ENCODE peak calls at places on chromosomes 16 and 17, in nine cellular contexts. One of them, this sample, is unnamed.
A peak's percentile ranks its signal among the peaks of the same experiment; 100 is the strongest.

GRCh38 chr17:40316571-40317344 is 7.8 kb downstream of the RARA start:
- DNase-seq in T-helper 1 cell: no peak
- DNase-seq in fibroblast of mammary gland: peak; percentile 77
- DNase-seq in kidney: peak; percentile 91
- DNase-seq in skeletal muscle cell: peak; percentile 60
- DNase-seq in Calu3: peak; percentile 94
- DNase-seq in PC-3: peak; percentile 63
- DNase-seq in DMS53: peak; percentile 79
- DNase-seq in amygdala: no peak
- DNase-seq in this sample: no peak

GRCh38 chr17:67974598-67975066 is 21.6 kb downstream of the C17orf58 start:
- DNase-seq in DMS53: no peak
- DNase-seq in Calu3: no peak
- DNase-seq in skeletal muscle cell: no peak
- DNase-seq in kidney: no peak
- DNase-seq in fibroblast of mammary gland: no peak
- DNase-seq in PC-3: no peak
- DNase-seq in T-helper 1 cell: no peak
- DNase-seq in amygdala: no peak
- DNase-seq in this sample: no peak

GRCh38 chr17:27601069-27601974 is 29.7 kb upstream of the LGALS9 start:
- DNase-seq in kidney: peak; percentile 54
- DNase-seq in Calu3: peak; percentile 78
- DNase-seq in DMS53: peak; percentile 89
- DNase-seq in skeletal muscle cell: no peak
- DNase-seq in T-helper 1 cell: peak; percentile 71
- DNase-seq in PC-3: peak; percentile 85
- DNase-seq in amygdala: peak; percentile 65
- DNase-seq in fibroblast of mammary gland: peak; percentile 76
- DNase-seq in this sample: peak; percentile 67

GRCh38 chr16:73107371-73107770 is 59.4 kb upstream of the ZFHX3 start:
- DNase-seq in amygdala: no peak
- DNase-seq in kidney: no peak
- DNase-seq in DMS53: no peak
- DNase-seq in skeletal muscle cell: no peak
- DNase-seq in PC-3: no peak
- DNase-seq in Calu3: no peak
- DNase-seq in T-helper 1 cell: no peak
- DNase-seq in fibroblast of mammary gland: no peak
- DNase-seq in this sample: no peak

GRCh38 chr17:33055171-33055611 is 63.5 kb downstream of the SPACA3 start:
- DNase-seq in amygdala: no peak
- DNase-seq in Calu3: no peak
- DNase-seq in T-helper 1 cell: no peak
- DNase-seq in DMS53: no peak
- DNase-seq in kidney: no peak
- DNase-seq in skeletal muscle cell: no peak
- DNase-seq in fibroblast of mammary gland: no peak
- DNase-seq in PC-3: no peak
- DNase-seq in this sample: no peak

GRCh38 chr16:80719573-80719972 is 84.8 kb downstream of the CDYL2 start:
- DNase-seq in skeletal muscle cell: no peak
- DNase-seq in PC-3: no peak
- DNase-seq in amygdala: no peak
- DNase-seq in fibroblast of mammary gland: no peak
- DNase-seq in T-helper 1 cell: no peak
- DNase-seq in kidney: no peak
- DNase-seq in Calu3: no peak
- DNase-seq in DMS53: no peak
- DNase-seq in this sample: no peak

GRCh38 chr17:82866521-82867214 is 26.8 kb upstream of the ZNF750 start:
- DNase-seq in PC-3: no peak
- DNase-seq in kidney: no peak
- DNase-seq in Calu3: no peak
- DNase-seq in T-helper 1 cell: no peak
- DNase-seq in amygdala: no peak
- DNase-seq in fibroblast of mammary gland: peak; percentile 89
- DNase-seq in skeletal muscle cell: peak; percentile 76
- DNase-seq in DMS53: peak; percentile 88
- DNase-seq in this sample: no peak

GRCh38 chr17:78046923-78047322 is 81.6 kb downstream of the TMC6 start:
- DNase-seq in PC-3: peak; percentile 30
- DNase-seq in DMS53: no peak
- DNase-seq in amygdala: no peak
- DNase-seq in kidney: no peak
- DNase-seq in Calu3: no peak
- DNase-seq in skeletal muscle cell: no peak
- DNase-seq in fibroblast of mammary gland: no peak
- DNase-seq in T-helper 1 cell: no peak
- DNase-seq in this sample: no peak

GRCh38 chr17:1373710-1374237 is 26.2 kb downstream of the YWHAE start:
- DNase-seq in skeletal muscle cell: no peak
- DNase-seq in fibroblast of mammary gland: no peak
- DNase-seq in Calu3: no peak
- DNase-seq in kidney: no peak
- DNase-seq in DMS53: no peak
- DNase-seq in amygdala: no peak
- DNase-seq in PC-3: no peak
- DNase-seq in T-helper 1 cell: no peak
- DNase-seq in this sample: no peak

GRCh38 chr16:66588981-66589713 is 9.9 kb downstream of the CMTM2 start:
- DNase-seq in fibroblast of mammary gland: peak; percentile 38
- DNase-seq in kidney: no peak
- DNase-seq in Calu3: peak; percentile 54
- DNase-seq in PC-3: peak; percentile 14
- DNase-seq in amygdala: no peak
- DNase-seq in skeletal muscle cell: no peak
- DNase-seq in T-helper 1 cell: peak; percentile 56
- DNase-seq in DMS53: peak; percentile 27
- DNase-seq in this sample: peak; percentile 55

GRCh38 chr16:85752511-85753420 is 1.9 kb upstream of the C16orf74 start:
- DNase-seq in PC-3: peak; percentile 58
- DNase-seq in amygdala: no peak
- DNase-seq in fibroblast of mammary gland: no peak
- DNase-seq in Calu3: peak; percentile 62
- DNase-seq in skeletal muscle cell: no peak
- DNase-seq in T-helper 1 cell: no peak
- DNase-seq in DMS53: peak; percentile 19
- DNase-seq in kidney: no peak
- DNase-seq in this sample: no peak

GRCh38 chr17:74408262-74408661 is 23.6 kb upstream of the GPRC5C start:
- DNase-seq in PC-3: peak; percentile 63
- DNase-seq in DMS53: peak; percentile 92
- DNase-seq in kidney: no peak
- DNase-seq in skeletal muscle cell: no peak
- DNase-seq in Calu3: peak; percentile 66
- DNase-seq in amygdala: no peak
- DNase-seq in fibroblast of mammary gland: peak; percentile 77
- DNase-seq in T-helper 1 cell: no peak
- DNase-seq in this sample: no peak

GRCh38 chr16:69918241-69918640 is 32.9 kb upstream of the CLEC18A start:
- DNase-seq in DMS53: no peak
- DNase-seq in skeletal muscle cell: no peak
- DNase-seq in amygdala: no peak
- DNase-seq in Calu3: no peak
- DNase-seq in fibroblast of mammary gland: peak; percentile 46
- DNase-seq in T-helper 1 cell: no peak
- DNase-seq in kidney: no peak
- DNase-seq in PC-3: peak; percentile 3
- DNase-seq in this sample: no peak

GRCh38 chr17:1779571-1780074 is 17.8 kb downstream of the SERPINF1 start:
- DNase-seq in kidney: peak; percentile 84
- DNase-seq in skeletal muscle cell: peak; percentile 91
- DNase-seq in PC-3: peak; percentile 77
- DNase-seq in Calu3: no peak
- DNase-seq in T-helper 1 cell: no peak
- DNase-seq in DMS53: no peak
- DNase-seq in fibroblast of mammary gland: peak; percentile 99
- DNase-seq in amygdala: no peak
- DNase-seq in this sample: no peak

GRCh38 chr16:85330694-85331188 is 218.5 kb upstream of the CIBAR2 start:
- DNase-seq in skeletal muscle cell: peak; percentile 67
- DNase-seq in DMS53: peak; percentile 87
- DNase-seq in Calu3: peak; percentile 47
- DNase-seq in kidney: no peak
- DNase-seq in PC-3: peak; percentile 71
- DNase-seq in T-helper 1 cell: no peak
- DNase-seq in amygdala: no peak
- DNase-seq in fibroblast of mammary gland: peak; percentile 87
- DNase-seq in this sample: no peak

GRCh38 chr16:85566502-85567100 is 46.5 kb upstream of the GSE1 start:
- DNase-seq in Calu3: no peak
- DNase-seq in kidney: no peak
- DNase-seq in PC-3: no peak
- DNase-seq in amygdala: no peak
- DNase-seq in T-helper 1 cell: no peak
- DNase-seq in fibroblast of mammary gland: no peak
- DNase-seq in DMS53: no peak
- DNase-seq in skeletal muscle cell: no peak
- DNase-seq in this sample: no peak

GRCh38 chr16:15593235-15593634 is 49.7 kb downstream of the MARF1 start:
- DNase-seq in T-helper 1 cell: no peak
- DNase-seq in skeletal muscle cell: no peak
- DNase-seq in amygdala: no peak
- DNase-seq in Calu3: no peak
- DNase-seq in DMS53: no peak
- DNase-seq in PC-3: no peak
- DNase-seq in fibroblast of mammary gland: no peak
- DNase-seq in kidney: no peak
- DNase-seq in this sample: no peak

GRCh38 chr17:33526753-33527152 is 233.7 kb upstream of the ASIC2 start:
- DNase-seq in PC-3: no peak
- DNase-seq in skeletal muscle cell: no peak
- DNase-seq in Calu3: no peak
- DNase-seq in kidney: no peak
- DNase-seq in amygdala: no peak
- DNase-seq in fibroblast of mammary gland: no peak
- DNase-seq in DMS53: no peak
- DNase-seq in T-helper 1 cell: no peak
- DNase-seq in this sample: no peak

GRCh38 chr17:21689604-21690003 is 2.7 kb upstream of the KCNJ18 start:
- DNase-seq in fibroblast of mammary gland: peak; percentile 95
- DNase-seq in T-helper 1 cell: no peak
- DNase-seq in Calu3: no peak
- DNase-seq in skeletal muscle cell: peak; percentile 38
- DNase-seq in amygdala: no peak
- DNase-seq in PC-3: peak; percentile 94
- DNase-seq in kidney: peak; percentile 55
- DNase-seq in DMS53: no peak
- DNase-seq in this sample: no peak

GRCh38 chr17:43171761-43172487 is 910 bp downstream of the NBR1 start:
- DNase-seq in amygdala: no peak
- DNase-seq in Calu3: peak; percentile 73
- DNase-seq in fibroblast of mammary gland: peak; percentile 93
- DNase-seq in PC-3: peak; percentile 83
- DNase-seq in T-helper 1 cell: no peak
- DNase-seq in DMS53: peak; percentile 72
- DNase-seq in skeletal muscle cell: peak; percentile 73
- DNase-seq in kidney: no peak
- DNase-seq in this sample: no peak

GRCh38 chr16:20792216-20792615 is 14.1 kb downstream of the ERI2 start:
- DNase-seq in PC-3: no peak
- DNase-seq in T-helper 1 cell: no peak
- DNase-seq in Calu3: no peak
- DNase-seq in kidney: no peak
- DNase-seq in skeletal muscle cell: no peak
- DNase-seq in amygdala: no peak
- DNase-seq in DMS53: no peak
- DNase-seq in fibroblast of mammary gland: no peak
- DNase-seq in this sample: no peak